ENCODE peak calls at places on chromosomes 2 and 18, in six cellular contexts. N is A549, T is endothelial cell of umbilical vein, P is K562, B is HepG2, V is GM12878. H is an unnamed sample.

GRCh38 chr18:2846638-2847340 is at the start of gene EMILIN2:
- DNase-seq in N (no peak), T (peak), P (peak), B (no peak), V (no peak), H (peak)

GRCh38 chr2:9961014-9961413 is 9.5 kb downstream of the GRHL1 start:
- DNase-seq in N (no peak), T (no peak), P (peak), B (no peak), V (no peak), H (no peak)

GRCh38 chr2:21787931-21788330 is 664.2 kb downstream of the TDRD15 start:
- DNase-seq in N (no peak), T (no peak), P (no peak), B (no peak), V (no peak), H (no peak)

GRCh38 chr2:18932864-18933263 is 343.5 kb upstream of the NT5C1B start:
- DNase-seq in N (no peak), T (peak), P (no peak), B (no peak), V (no peak), H (no peak)

GRCh38 chr18:54284967-54285785 is 15.9 kb downstream of the POLI start:
- DNase-seq in N (no peak), T (peak), P (no peak), B (no peak), V (peak), H (no peak)

GRCh38 chr18:9721893-9722515 is 13.9 kb downstream of the RAB31 start:
- DNase-seq in N (no peak), T (no peak), P (no peak), B (no peak), V (no peak), H (no peak)

GRCh38 chr2:188766086-188766856 is 207.9 kb upstream of the COL3A1 start:
- DNase-seq in N (no peak), T (no peak), P (no peak), B (no peak), V (no peak), H (no peak)

GRCh38 chr2:222728621-222729020 is 57.2 kb downstream of the MOGAT1 start:
- DNase-seq in N (no peak), T (no peak), P (no peak), B (no peak), V (no peak), H (no peak)

GRCh38 chr2:152433289-152433688 is 98.3 kb downstream of the FMNL2 start:
- DNase-seq in N (no peak), T (no peak), P (no peak), B (no peak), V (no peak), H (no peak)

GRCh38 chr2:50042794-50043193 is 888.5 kb upstream of the FSHR start:
- DNase-seq in N (no peak), T (no peak), P (no peak), B (no peak), V (no peak), H (peak)

GRCh38 chr2:180190851-180191250 is 183.8 kb upstream of the CWC22 start:
- DNase-seq in N (no peak), T (no peak), P (no peak), B (no peak), V (no peak), H (no peak)

GRCh38 chr18:51039138-51040112 is 9.4 kb downstream of the SMAD4 start:
- DNase-seq in N (no peak), T (no peak), P (peak), B (no peak), V (no peak), H (no peak)

GRCh38 chr2:129437775-129438174 is 541.7 kb upstream of the RAB6C start:
- DNase-seq in N (no peak), T (no peak), P (no peak), B (no peak), V (no peak), H (no peak)

GRCh38 chr2:240995041-240995960 is 3.1 kb upstream of the SNED1 start:
- DNase-seq in N (no peak), T (no peak), P (no peak), B (no peak), V (no peak), H (no peak)

GRCh38 chr2:109448946-109449788 is 164.6 kb downstream of the SEPTIN10 start:
- DNase-seq in N (no peak), T (no peak), P (no peak), B (no peak), V (no peak), H (peak)

GRCh38 chr2:131156452-131157149 is 51.5 kb downstream of the PLEKHB2 start:
- DNase-seq in N (no peak), T (no peak), P (no peak), B (peak), V (no peak), H (no peak)

GRCh38 chr2:190088917-190089316 is 26.4 kb upstream of the MSTN start:
- DNase-seq in N (peak), T (peak), P (peak), B (peak), V (peak), H (peak)

GRCh38 chr2:2577366-2577765 is 246.3 kb upstream of the MYT1L start:
- DNase-seq in N (no peak), T (no peak), P (no peak), B (no peak), V (no peak), H (no peak)

GRCh38 chr2:138922973-138923563 is 142.9 kb upstream of the NXPH2 start:
- DNase-seq in N (no peak), T (peak), P (no peak), B (peak), V (no peak), H (peak)

GRCh38 chr2:237208373-237209045 is 122.8 kb downstream of the COPS8 start:
- DNase-seq in N (no peak), T (no peak), P (no peak), B (no peak), V (no peak), H (peak)

GRCh38 chr2:27071277-27071989 is at the start of gene OST4:
- DNase-seq in N (peak), T (peak), P (peak), B (peak), V (no peak), H (peak)
- TF ChIP-seq POLR2A in N (peak), T (peak), P (peak), B (peak), V (peak), H (peak)

DNA sequence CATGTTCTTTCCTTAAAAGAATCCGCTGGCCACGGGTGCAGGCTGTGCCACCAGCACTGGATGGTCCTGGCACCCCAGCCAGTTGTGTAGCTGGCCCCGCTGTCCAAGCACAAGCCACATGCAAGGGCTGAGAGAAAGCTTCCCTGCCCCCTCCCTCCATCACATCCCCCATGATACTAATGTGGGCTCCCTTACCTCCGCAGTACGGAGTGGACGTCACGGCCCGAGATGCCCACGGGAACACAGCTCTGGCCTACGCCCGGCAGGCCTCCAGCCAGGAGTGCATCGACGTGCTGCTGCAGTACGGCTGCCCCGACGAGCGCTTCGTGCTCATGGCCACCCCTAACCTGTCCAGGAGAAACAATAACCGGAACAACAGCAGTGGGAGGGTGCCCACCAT is 44.5 kb downstream of the GBX2 start:
- DNase-seq in N (no peak), T (no peak), P (no peak), B (no peak), V (no peak), H (no peak)
- TF ChIP-seq MYC in N (no peak), T (no peak), P (no peak), B (no peak), V (no peak), H (no peak)

GRCh38 chr18:12948055-12948804 is 419 bp downstream of the SEH1L start:
- DNase-seq in N (peak), T (peak), P (peak), B (peak), V (peak), H (peak)
- TF ChIP-seq POLR2A in N (peak), T (peak), P (peak), B (peak), V (peak), H (peak)

GRCh38 chr18:45722899-45723298 is 1.1 kb upstream of the SLC14A1 start:
- DNase-seq in N (peak), T (peak), P (peak), B (peak), V (peak), H (peak)
- TF ChIP-seq MYC in N (no peak), T (no peak), P (no peak), B (no peak), V (no peak), H (no peak)

GRCh38 chr18:75208836-75209128 is 157 bp downstream of the PTGR3 start:
- DNase-seq in N (no peak), T (peak), P (no peak), B (no peak), V (no peak), H (no peak)
- TF ChIP-seq POLR2A in N (peak), T (peak), P (peak), B (peak), V (peak), H (peak)

DNA sequence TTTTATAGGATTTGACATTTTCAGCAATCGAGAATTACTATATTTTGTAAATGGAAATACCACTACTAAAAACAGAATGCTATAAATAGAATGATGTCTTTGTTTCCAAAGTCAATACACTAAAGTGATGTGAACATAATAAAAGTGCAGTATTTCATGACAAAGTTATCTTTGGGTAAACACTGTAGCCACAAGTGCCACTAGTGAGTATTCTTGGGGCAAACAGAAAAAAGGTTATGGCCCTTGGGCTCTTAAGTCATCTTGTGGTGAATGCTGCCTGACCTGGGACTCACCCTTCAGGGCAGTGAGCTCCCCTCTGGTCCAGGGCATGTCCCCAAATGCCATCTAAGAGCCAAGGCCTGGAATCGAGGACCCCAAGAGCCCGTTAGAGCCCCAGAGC is 99.2 kb upstream of the KYNU start:
- DNase-seq in N (no peak), T (no peak), P (no peak), B (no peak), V (no peak), H (no peak)
- TF ChIP-seq MYC in N (no peak), T (no peak), P (no peak), B (no peak), V (no peak), H (no peak)

DNA sequence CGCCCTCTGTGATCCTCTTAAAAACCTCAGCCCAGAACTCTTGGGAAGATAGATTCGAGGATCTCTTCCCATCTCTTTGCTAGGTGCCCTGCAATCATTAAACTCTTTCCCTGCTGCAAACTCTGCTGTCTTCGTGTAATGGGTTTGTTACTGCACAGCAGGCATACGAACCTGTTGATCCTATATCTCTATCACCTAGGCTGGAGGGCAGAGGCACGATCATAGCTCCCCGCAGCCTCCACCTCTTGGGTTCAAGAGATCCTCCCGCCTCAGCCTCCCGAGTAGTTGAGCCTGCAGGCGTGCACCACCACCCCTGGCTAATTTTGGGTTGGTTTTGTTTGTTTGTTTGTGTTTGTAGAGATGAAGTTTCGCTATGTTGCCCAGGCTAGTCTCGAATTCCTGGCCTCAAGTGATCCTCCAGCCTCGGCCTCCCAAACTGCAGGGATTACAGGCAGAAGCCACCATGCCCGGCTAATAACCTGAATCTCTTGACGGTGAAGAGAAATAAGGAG is 493 bp upstream of the BBS5 start:
- DNase-seq in N (no peak), T (no peak), P (no peak), B (no peak), V (no peak), H (peak)
- TF ChIP-seq POLR2A in N (no peak), T (no peak), P (no peak), B (no peak), V (no peak), H (no peak)

DNA sequence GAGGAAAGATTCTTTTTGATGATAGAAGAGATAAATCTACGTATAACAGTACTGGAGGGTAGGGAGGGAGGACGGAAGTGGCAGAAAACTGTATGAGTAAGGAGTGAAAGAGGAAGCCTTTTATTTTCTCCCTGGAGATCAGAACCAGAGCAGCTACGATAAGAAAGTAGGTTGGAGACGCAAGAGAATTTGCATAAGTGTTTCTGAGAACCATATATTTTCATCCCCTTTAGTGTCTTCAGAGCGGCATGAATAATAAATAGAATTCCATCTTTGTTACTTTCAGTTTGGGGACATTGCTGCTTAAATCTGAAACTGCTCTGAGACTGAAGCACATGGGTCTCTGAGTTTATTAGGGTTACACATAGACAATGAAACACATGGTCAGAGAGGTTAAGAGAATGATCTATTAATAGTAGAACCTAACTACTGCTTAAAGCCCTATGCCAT is 230.2 kb upstream of the TNP1 start:
- DNase-seq in N (no peak), T (peak), P (peak), B (no peak), V (peak), H (peak)
- TF ChIP-seq MYC in N (no peak), T (no peak), P (peak), B (no peak), V (no peak), H (peak)

DNA sequence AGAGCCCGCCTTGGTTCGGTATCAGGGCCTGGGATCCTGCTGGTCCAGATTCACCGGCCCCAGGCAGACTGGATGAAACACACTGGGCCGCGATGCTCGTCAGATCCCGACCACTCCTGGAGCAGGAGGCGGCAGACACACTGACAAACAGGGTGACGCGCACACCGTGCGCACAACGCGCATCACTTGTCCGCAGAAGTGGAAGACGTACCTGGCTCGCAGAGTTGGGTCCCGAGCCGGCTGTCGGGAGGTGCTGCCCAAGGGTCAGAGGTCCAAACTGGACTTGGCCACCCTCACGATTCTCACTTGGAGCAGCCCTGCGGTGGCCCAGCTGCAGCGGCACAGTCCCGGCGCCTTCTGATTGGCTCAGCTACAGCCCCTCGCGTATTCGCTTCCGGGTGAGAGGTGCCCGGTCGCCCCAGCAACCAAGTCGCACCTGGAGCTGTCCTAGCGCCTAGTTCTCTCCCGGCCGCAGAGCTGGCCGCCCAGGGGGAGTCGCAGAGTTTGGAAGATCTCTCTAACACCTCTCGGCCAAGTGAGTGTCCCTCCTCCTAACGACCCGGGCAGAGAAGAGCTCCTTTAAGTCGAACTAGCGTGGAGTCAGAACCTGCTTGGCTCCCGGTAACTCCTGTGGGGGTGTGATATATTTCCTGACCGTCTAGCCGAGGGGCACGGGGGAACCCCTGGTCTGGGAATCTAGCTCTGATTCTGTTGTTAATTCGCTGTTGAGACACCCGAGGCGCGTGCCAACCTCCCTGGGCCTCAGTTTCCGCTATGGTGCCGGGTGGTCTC is at the start of the genes DHX57 and MORN2:
- DNase-seq in N (peak), T (peak), P (peak), B (peak), V (peak), H (peak)
- TF ChIP-seq POLR2A in N (peak), T (peak), P (peak), B (peak), V (peak), H (peak)

GRCh38 chr2:85695121-85695520 is 963 bp downstream of the GNLY start:
- DNase-seq in N (no peak), T (no peak), P (no peak), B (no peak), V (no peak), H (no peak)

GRCh38 chr2:85697716-85698115 is 3.6 kb downstream of the GNLY start:
- DNase-seq in N (no peak), T (no peak), P (no peak), B (no peak), V (no peak), H (no peak)

GRCh38 chr2:85697096-85697495 is 2.9 kb downstream of the GNLY start:
- DNase-seq in N (no peak), T (no peak), P (no peak), B (no peak), V (no peak), H (no peak)

GRCh38 chr2:85694052-85695025 is at the start of gene GNLY:
- DNase-seq in N (no peak), T (no peak), P (no peak), B (no peak), V (no peak), H (peak)

GRCh38 chr2:85695691-85696668 is 1.8 kb downstream of the GNLY start:
- DNase-seq in N (no peak), T (no peak), P (no peak), B (no peak), V (no peak), H (no peak)
- TF ChIP-seq MYC in N (no peak), T (no peak), P (no peak), B (no peak), V (no peak), H (no peak)

H was measured in NB4.